ENCODE peak calls at places on chromosomes 13 and 19, in five cellular contexts. C, Q, D, K and U are unnamed samples.

GRCh38 chr19:35352177-35352447 is 4.4 kb downstream of the FFAR1 start:
- DNase-seq in C (no peak), Q (no peak), D (no peak), K (no peak), U (no peak)

GRCh38 chr13:26983533-26984315 is 187.9 kb downstream of the USP12 start:
- DNase-seq in C (no peak), Q (no peak), D (no peak), K (no peak), U (no peak)

GRCh38 chr19:40362160-40362559 is 13.7 kb downstream of the PLD3 start:
- DNase-seq in C (no peak), Q (no peak), D (no peak), K (no peak), U (no peak)

GRCh38 chr13:21620858-21621257 is 16.9 kb upstream of the MICU2 start:
- DNase-seq in C (no peak), Q (no peak), D (no peak), K (no peak), U (no peak)

GRCh38 chr13:97567510-97568243 is 133.7 kb downstream of the RAP2A start:
- DNase-seq in C (peak), Q (no peak), D (no peak), K (no peak), U (no peak)

GRCh38 chr13:48194392-48194754 is 38.6 kb upstream of the ITM2B start:
- DNase-seq in C (no peak), Q (no peak), D (no peak), K (no peak), U (no peak)

GRCh38 chr13:22506286-22506685 is 674.5 kb upstream of the SGCG start:
- DNase-seq in C (no peak), Q (no peak), D (no peak), K (no peak), U (peak)

GRCh38 chr13:41004875-41005693 is 14.0 kb downstream of the ELF1 start:
- DNase-seq in C (no peak), Q (no peak), D (no peak), K (no peak), U (no peak)

GRCh38 chr13:83386609-83387008 is 495.7 kb downstream of the SLITRK1 start:
- DNase-seq in C (no peak), Q (no peak), D (no peak), K (no peak), U (no peak)

GRCh38 chr13:23510979-23511735 is 59.1 kb upstream of the TNFRSF19 start:
- DNase-seq in C (peak), Q (no peak), D (no peak), K (peak), U (peak)

GRCh38 chr13:50127017-50127725 is 111.9 kb downstream of the KCNRG start:
- DNase-seq in C (peak), Q (no peak), D (no peak), K (peak), U (no peak)

GRCh38 chr13:67416047-67416925 is 186.2 kb upstream of the PCDH9 start:
- DNase-seq in C (peak), Q (no peak), D (no peak), K (peak), U (peak)

GRCh38 chr19:57566396-57567256 is 7.0 kb upstream of the ZNF550 start:
- DNase-seq in C (peak), Q (no peak), D (no peak), K (no peak), U (no peak)

GRCh38 chr19:7238091-7238490 is 56.1 kb downstream of the INSR start:
- DNase-seq in C (no peak), Q (no peak), D (no peak), K (no peak), U (no peak)